ENCODE peak calls at places on chromosomes 16 and 17, in seven cellular contexts. F is fibroblast of lung, C is IMR-90, X is A549, S is GM23338, I is MM.1S, G is mammary epithelial cell. Q is an unnamed sample.

GRCh38 chr16:69399361-69399760 is 13.6 kb upstream of the TERF2 start:
- DNase-seq in G (no peak), F (peak), X (no peak), S (no peak), I (no peak), C (peak), Q (no peak)

GRCh38 chr17:48162946-48163506 is 55.5 kb downstream of the SNX11 start:
- DNase-seq in F (peak), C (no peak), G (peak), X (peak), I (peak), S (no peak), Q (no peak)

GRCh38 chr17:77435272-77436057 is 294.7 kb downstream of the SEC14L1 start:
- DNase-seq in X (no peak), C (no peak), F (no peak), I (no peak), G (no peak), S (no peak), Q (no peak)

GRCh38 chr17:13957636-13958035 is 111.7 kb upstream of the COX10 start:
- DNase-seq in S (no peak), I (no peak), F (peak), C (peak), X (no peak), G (no peak), Q (no peak)

GRCh38 chr17:17141860-17142552 is 64.1 kb downstream of the PLD6 start:
- DNase-seq in F (peak), X (peak), C (peak), S (peak), I (no peak), G (peak), Q (peak)

GRCh38 chr17:30520436-30520835 is 43.2 kb downstream of the GOSR1 start:
- DNase-seq in S (no peak), C (peak), X (no peak), F (peak), G (peak), I (no peak), Q (no peak)

GRCh38 chr17:1532836-1533602 is 16.6 kb upstream of the INPP5K start:
- DNase-seq in X (peak), F (no peak), S (peak), I (no peak), G (no peak), C (no peak), Q (peak)

GRCh38 chr16:53456625-53457024 is 22.4 kb downstream of the RBL2 start:
- DNase-seq in G (no peak), C (no peak), I (peak), F (no peak), S (peak), X (no peak), Q (peak)

GRCh38 chr16:4377573-4378146 is 6.0 kb downstream of the VASN start:
- DNase-seq in S (peak), G (no peak), C (no peak), X (no peak), I (no peak), F (no peak), Q (no peak)

GRCh38 chr17:29212681-29213121 is 32.5 kb upstream of the MYO18A start:
- DNase-seq in F (no peak), S (no peak), C (peak), G (peak), X (no peak), I (no peak), Q (no peak)

GRCh38 chr17:343211-343610 is 9.4 kb downstream of the RPH3AL start:
- DNase-seq in I (no peak), G (no peak), F (no peak), C (no peak), S (no peak), X (no peak), Q (no peak)
- H3K4me2 ChIP-seq in I (no peak), G (no peak), F (no peak), C (no peak), S (no peak), X (no peak), Q (no peak)

GRCh38 chr17:38918916-38919315 is 6.5 kb upstream of the LASP1NB start:
- DNase-seq in I (no peak), S (no peak), C (no peak), F (no peak), X (no peak), G (no peak), Q (no peak)
- H3K4me2 ChIP-seq in I (no peak), S (no peak), C (no peak), F (no peak), X (no peak), G (no peak), Q (no peak)

GRCh38 chr17:83053779-83054451 is 25.5 kb upstream of the METRNL start:
- DNase-seq in C (no peak), S (no peak), F (no peak), X (no peak), I (no peak), G (no peak), Q (peak)
- H3K4me2 ChIP-seq in C (no peak), S (no peak), F (no peak), X (no peak), I (no peak), G (no peak), Q (peak)

GRCh38 chr17:57948169-57948554 is 7.0 kb downstream of the CUEDC1 start:
- DNase-seq in X (no peak), C (no peak), F (no peak), I (no peak), S (no peak), G (no peak), Q (no peak)
- H3K4me2 ChIP-seq in X (peak), C (peak), F (peak), I (peak), S (no peak), G (peak), Q (no peak)

DNA sequence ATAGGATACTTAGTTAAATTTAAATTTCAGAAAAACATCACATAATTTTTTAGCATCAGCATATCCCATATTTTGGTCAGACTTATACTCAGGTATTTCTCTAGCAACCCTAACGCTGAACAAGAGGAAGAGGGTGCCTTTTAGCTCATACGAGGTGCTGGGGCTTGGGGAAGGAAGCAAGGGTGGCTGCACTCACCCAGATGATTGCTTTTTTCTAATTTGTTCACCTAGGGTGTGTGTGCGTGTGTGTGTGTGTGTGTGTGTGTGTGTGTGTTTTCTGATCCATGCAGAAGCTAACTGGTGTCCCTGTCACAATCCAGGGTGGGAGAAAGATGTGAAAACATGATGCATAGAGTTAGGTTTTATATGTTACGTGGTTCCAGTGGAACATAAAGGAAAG is 81.2 kb downstream of the WNT3 start:
- DNase-seq in S (no peak), F (no peak), C (no peak), I (no peak), X (no peak), G (no peak), Q (peak)
- H3K4me2 ChIP-seq in S (no peak), F (no peak), C (no peak), I (no peak), X (no peak), G (no peak), Q (peak)

DNA sequence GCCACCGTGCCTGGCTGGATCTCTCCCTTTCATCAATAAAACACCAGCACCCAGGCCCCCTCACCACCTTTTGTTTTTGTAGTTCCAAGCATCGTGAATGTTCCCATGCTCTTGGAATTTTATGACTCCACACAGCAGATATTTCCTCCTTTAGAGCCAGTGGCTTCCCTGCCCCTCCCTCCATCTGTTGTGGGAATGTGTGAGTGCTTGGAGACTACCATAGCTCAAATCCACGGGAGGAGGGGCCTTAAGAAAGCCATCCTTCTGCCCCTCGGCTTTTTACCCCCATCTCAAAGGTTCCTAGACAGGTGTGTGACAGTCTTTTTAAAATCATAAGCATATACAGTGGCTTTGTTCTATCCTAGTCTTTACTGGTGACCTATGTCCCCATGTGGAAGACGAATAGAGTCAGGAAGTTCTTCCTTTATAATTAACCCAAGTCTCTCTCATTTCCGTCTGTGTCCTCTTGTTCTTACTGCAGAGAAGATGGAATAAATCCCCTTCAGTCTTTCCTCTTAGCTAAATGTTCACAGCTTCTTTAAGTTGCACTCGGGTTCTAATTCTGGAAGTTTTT is 47.3 kb downstream of the YPEL2 start:
- DNase-seq in C (peak), G (no peak), X (no peak), I (no peak), S (no peak), F (peak), Q (no peak)
- H3K4me2 ChIP-seq in C (peak), G (no peak), X (no peak), I (no peak), S (no peak), F (no peak), Q (no peak)

Q was measured in OCI-LY7.